ENCODE peak calls at places on chromosomes 16 and 17, in five cellular contexts. F is IMR-90, Z is A549, O is SK-N-SH, E is K562. T is an unnamed sample.

GRCh38 chr17:8001976-8002645 is at the start of gene GUCY2D:
- DNase-seq in F (no peak), Z (no peak), O (no peak), E (no peak), T (no peak)

GRCh38 chr16:11303405-11304138 is 22.4 kb upstream of the PRM1 start:
- DNase-seq in F (no peak), Z (no peak), O (peak; percentile 85), E (peak; percentile 23), T (no peak)

GRCh38 chr16:11994187-11995119 is 17.9 kb downstream of the SNX29 start:
- DNase-seq in F (peak; percentile 28), Z (no peak), O (no peak), E (no peak), T (no peak)

GRCh38 chr16:19699472-19699871 is 18.6 kb downstream of the KNOP1 start:
- DNase-seq in F (no peak), Z (no peak), O (no peak), E (no peak), T (no peak)

GRCh38 chr16:729768-730665 is 3.1 kb downstream of the HAGHL start:
- DNase-seq in F (no peak), Z (no peak), O (no peak), E (no peak), T (no peak)

GRCh38 chr17:50180066-50180465 is 14.3 kb downstream of the SGCA start:
- DNase-seq in F (no peak), Z (no peak), O (no peak), E (no peak), T (no peak)

GRCh38 chr17:35947156-35947585 is 3.7 kb upstream of the LYZL6 start:
- DNase-seq in F (peak; percentile 21), Z (peak; percentile 57), O (peak; percentile 54), E (peak; percentile 49), T (no peak)

GRCh38 chr17:42748906-42749798 is 4.3 kb upstream of the EZH1 start:
- DNase-seq in F (no peak), Z (no peak), O (no peak), E (no peak), T (no peak)

GRCh38 chr17:50352072-50352692 is 6.3 kb downstream of the XYLT2 start:
- DNase-seq in F (no peak), Z (no peak), O (no peak), E (no peak), T (no peak)

DNA sequence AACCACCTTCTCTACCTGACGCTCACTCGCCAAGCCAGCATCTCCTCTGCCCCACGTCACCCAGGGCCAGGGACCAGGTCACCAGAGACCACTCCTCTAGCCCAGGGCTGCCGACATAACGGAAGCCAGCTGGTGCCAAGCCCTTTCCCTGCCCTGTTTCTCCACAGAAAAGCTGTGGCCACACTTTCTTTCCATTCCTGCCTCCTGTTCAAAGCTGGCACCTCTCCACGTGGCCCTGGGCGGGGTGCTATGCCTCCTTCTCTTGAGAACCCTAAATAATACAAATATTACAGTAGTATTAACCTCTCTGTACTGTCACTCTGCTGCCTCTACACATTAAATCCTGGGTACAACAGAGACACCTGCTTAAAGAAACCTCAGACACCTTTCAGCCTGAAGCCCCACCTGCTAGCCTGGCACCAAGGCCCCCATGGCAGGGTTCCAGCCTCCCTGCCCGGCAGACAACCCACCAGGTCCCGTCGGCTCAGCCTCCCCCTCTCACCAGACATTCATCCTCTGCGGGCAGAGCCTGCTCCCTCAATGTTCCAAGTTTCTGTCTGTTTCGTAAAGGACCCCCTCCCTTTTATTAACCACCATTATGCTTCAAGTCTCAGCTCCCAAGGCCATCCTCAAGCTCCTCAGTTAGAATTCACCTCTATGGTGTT is 62.3 kb downstream of the TIMM22 start:
- DNase-seq in F (no peak), Z (no peak), O (no peak), E (no peak), T (no peak)
- TF ChIP-seq RCOR1 in F (no peak), Z (no peak), O (no peak), E (no peak), T (no peak)

GRCh38 chr17:64174686-64175456 is 44.9 kb upstream of the ERN1 start:
- DNase-seq in F (peak; percentile 71), Z (no peak), O (no peak), E (no peak), T (no peak)
- TF ChIP-seq RCOR1 in F (no peak), Z (no peak), O (no peak), E (no peak), T (no peak)

DNA sequence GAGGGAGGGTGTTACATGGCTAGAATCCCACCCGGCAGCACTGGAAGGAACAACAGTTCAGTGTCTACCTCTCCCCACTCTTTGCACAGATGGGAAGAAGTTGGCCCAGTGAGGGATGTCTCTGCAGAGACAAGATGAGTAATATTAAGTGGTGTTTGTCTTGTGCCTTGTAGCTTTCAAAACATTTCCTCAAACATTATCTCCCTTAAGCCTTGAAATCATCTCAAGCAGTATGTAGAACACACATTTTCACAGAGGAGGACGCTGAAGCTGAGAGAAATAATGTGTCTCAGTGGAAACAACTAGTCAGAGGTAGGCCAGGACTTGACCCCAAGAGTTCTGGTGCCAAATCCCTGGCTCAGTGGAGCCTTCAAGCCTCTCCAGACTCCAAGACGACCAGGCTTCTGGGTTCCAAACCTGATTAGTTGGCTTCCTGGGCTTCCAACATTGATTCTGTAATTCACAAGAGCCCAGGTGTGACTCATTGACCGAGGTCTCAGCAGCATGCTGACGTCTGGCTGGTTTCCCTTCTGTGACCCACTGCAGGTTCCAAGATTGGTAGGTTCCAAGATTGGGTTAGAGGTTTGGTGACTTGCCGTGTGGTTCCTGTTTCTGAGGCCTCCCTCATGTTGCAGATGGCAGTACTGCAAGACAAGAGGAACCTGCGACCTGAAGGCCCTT is 7.4 kb downstream of the RNF112 start:
- DNase-seq in F (peak; percentile 62), Z (no peak), O (no peak), E (no peak), T (no peak)
- TF ChIP-seq RCOR1 in F (no peak), Z (no peak), O (no peak), E (no peak), T (no peak)

GRCh38 chr17:48471807-48472484 is 41.9 kb upstream of the SKAP1 start:
- DNase-seq in F (no peak), Z (no peak), O (no peak), E (no peak), T (no peak)

GRCh38 chr17:48465884-48466283 is 35.9 kb upstream of the SKAP1 start:
- DNase-seq in F (no peak), Z (no peak), O (no peak), E (no peak), T (no peak)

GRCh38 chr17:48470388-48471034 is 40.5 kb upstream of the SKAP1 start:
- DNase-seq in F (peak; percentile 62), Z (no peak), O (no peak), E (no peak), T (no peak)

GRCh38 chr17:48468299-48468698 is 38.3 kb upstream of the SKAP1 start:
- DNase-seq in F (no peak), Z (no peak), O (no peak), E (no peak), T (no peak)

DNA sequence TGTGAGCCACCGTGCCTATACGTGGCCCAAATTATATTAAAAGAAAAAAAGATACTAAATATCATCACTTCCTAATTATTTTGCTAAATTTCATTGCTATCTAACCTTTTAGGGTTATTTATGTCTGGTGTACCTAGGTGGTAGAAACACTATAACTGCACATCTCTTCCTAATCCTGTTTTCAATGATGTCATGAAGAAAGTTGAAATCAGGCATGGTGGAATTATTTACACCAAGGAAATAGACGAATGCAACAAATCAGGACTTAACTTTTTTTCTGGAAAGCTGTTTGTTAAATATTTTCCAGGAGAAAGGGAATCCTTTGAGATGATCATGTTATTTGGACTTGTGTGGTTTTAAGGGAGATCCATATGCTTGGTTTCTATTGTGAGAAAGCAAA is 39.2 kb upstream of the SKAP1 start:
- DNase-seq in F (no peak), Z (no peak), O (no peak), E (no peak), T (no peak)
- TF ChIP-seq RCOR1 in F (no peak), Z (no peak), O (no peak), E (no peak), T (no peak)

GRCh38 chr17:2931426-2931825 is 132.0 kb downstream of the OR1D5 start:
- DNase-seq in F (no peak), Z (no peak), O (no peak), E (no peak), T (no peak)
- TF ChIP-seq RCOR1 in F (no peak), Z (no peak), O (no peak), E (no peak), T (no peak)

T was measured in GM12878.